ENCODE peak calls at places on chromosomes 12 and 14, in ten cellular contexts. One of them, this sample, is unnamed.

GRCh38 chr12:97758102-97758501 is 295.5 kb downstream of the RMST start:
- DNase-seq in psoas muscle: no peak
- DNase-seq in HFFc6: no peak
- DNase-seq in fibroblast of villous mesenchyme: no peak
- DNase-seq in lower lobe of right lung: no peak
- DNase-seq in HFF-Myc: no peak
- DNase-seq in BE2C: no peak
- DNase-seq in nephron progenitor cell: no peak
- DNase-seq in heart left ventricle: no peak
- DNase-seq in right atrium auricular region: no peak
- DNase-seq in this sample: no peak

GRCh38 chr12:104352106-104352713 is 48.7 kb downstream of the EID3 start:
- DNase-seq in psoas muscle: no peak
- DNase-seq in HFFc6: no peak
- DNase-seq in fibroblast of villous mesenchyme: no peak
- DNase-seq in lower lobe of right lung: no peak
- DNase-seq in HFF-Myc: no peak
- DNase-seq in BE2C: no peak
- DNase-seq in nephron progenitor cell: no peak
- DNase-seq in heart left ventricle: no peak
- DNase-seq in right atrium auricular region: peak; percentile 55
- DNase-seq in this sample: peak; percentile 21

GRCh38 chr12:64452559-64453329 is 824 bp downstream of the TBK1 start:
- DNase-seq in psoas muscle: no peak
- DNase-seq in HFFc6: peak; percentile 83
- DNase-seq in fibroblast of villous mesenchyme: peak; percentile 94
- DNase-seq in lower lobe of right lung: no peak
- DNase-seq in HFF-Myc: peak; percentile 48
- DNase-seq in BE2C: no peak
- DNase-seq in nephron progenitor cell: no peak
- DNase-seq in heart left ventricle: no peak
- DNase-seq in right atrium auricular region: no peak
- DNase-seq in this sample: no peak

GRCh38 chr12:89859513-89860220 is 151.0 kb upstream of the ATP2B1 start:
- DNase-seq in psoas muscle: no peak
- DNase-seq in HFFc6: no peak
- DNase-seq in fibroblast of villous mesenchyme: no peak
- DNase-seq in lower lobe of right lung: no peak
- DNase-seq in HFF-Myc: no peak
- DNase-seq in BE2C: no peak
- DNase-seq in nephron progenitor cell: no peak
- DNase-seq in heart left ventricle: no peak
- DNase-seq in right atrium auricular region: no peak
- DNase-seq in this sample: no peak

GRCh38 chr14:70857499-70857895 is 48.2 kb upstream of the MAP3K9 start:
- DNase-seq in psoas muscle: no peak
- DNase-seq in HFFc6: no peak
- DNase-seq in fibroblast of villous mesenchyme: no peak
- DNase-seq in lower lobe of right lung: no peak
- DNase-seq in HFF-Myc: no peak
- DNase-seq in BE2C: no peak
- DNase-seq in nephron progenitor cell: no peak
- DNase-seq in heart left ventricle: no peak
- DNase-seq in right atrium auricular region: no peak
- DNase-seq in this sample: no peak

GRCh38 chr14:98984719-98985041 is 287.3 kb downstream of the BCL11B start:
- DNase-seq in psoas muscle: no peak
- DNase-seq in HFFc6: no peak
- DNase-seq in fibroblast of villous mesenchyme: no peak
- DNase-seq in lower lobe of right lung: no peak
- DNase-seq in HFF-Myc: no peak
- DNase-seq in BE2C: no peak
- DNase-seq in nephron progenitor cell: no peak
- DNase-seq in heart left ventricle: no peak
- DNase-seq in right atrium auricular region: no peak
- DNase-seq in this sample: peak; percentile 73

GRCh38 chr12:96083020-96083489 is 47.7 kb upstream of the LTA4H start:
- DNase-seq in psoas muscle: no peak
- DNase-seq in HFFc6: no peak
- DNase-seq in fibroblast of villous mesenchyme: no peak
- DNase-seq in lower lobe of right lung: no peak
- DNase-seq in HFF-Myc: no peak
- DNase-seq in BE2C: no peak
- DNase-seq in nephron progenitor cell: no peak
- DNase-seq in heart left ventricle: no peak
- DNase-seq in right atrium auricular region: no peak
- DNase-seq in this sample: no peak

GRCh38 chr12:68189766-68190700 is 30.5 kb upstream of the IFNG start:
- DNase-seq in psoas muscle: no peak
- DNase-seq in HFFc6: peak; percentile 11
- DNase-seq in fibroblast of villous mesenchyme: no peak
- DNase-seq in lower lobe of right lung: no peak
- DNase-seq in HFF-Myc: no peak
- DNase-seq in BE2C: no peak
- DNase-seq in nephron progenitor cell: no peak
- DNase-seq in heart left ventricle: no peak
- DNase-seq in right atrium auricular region: no peak
- DNase-seq in this sample: no peak

GRCh38 chr12:27751386-27752047 is 28.5 kb upstream of the KLHL42 start:
- DNase-seq in psoas muscle: no peak
- DNase-seq in HFFc6: no peak
- DNase-seq in fibroblast of villous mesenchyme: no peak
- DNase-seq in lower lobe of right lung: no peak
- DNase-seq in HFF-Myc: no peak
- DNase-seq in BE2C: peak; percentile 20
- DNase-seq in nephron progenitor cell: no peak
- DNase-seq in heart left ventricle: no peak
- DNase-seq in right atrium auricular region: no peak
- DNase-seq in this sample: no peak

GRCh38 chr14:50542941-50543418 is 10.6 kb upstream of the MAP4K5 start:
- DNase-seq in psoas muscle: no peak
- DNase-seq in HFFc6: peak; percentile 38
- DNase-seq in fibroblast of villous mesenchyme: peak; percentile 61
- DNase-seq in lower lobe of right lung: no peak
- DNase-seq in HFF-Myc: no peak
- DNase-seq in BE2C: peak; percentile 50
- DNase-seq in nephron progenitor cell: peak; percentile 16
- DNase-seq in heart left ventricle: no peak
- DNase-seq in right atrium auricular region: no peak
- DNase-seq in this sample: no peak

GRCh38 chr14:43541356-43541755 is 965.7 kb downstream of the FSCB start:
- DNase-seq in psoas muscle: no peak
- DNase-seq in HFFc6: no peak
- DNase-seq in fibroblast of villous mesenchyme: no peak
- DNase-seq in lower lobe of right lung: no peak
- DNase-seq in HFF-Myc: no peak
- DNase-seq in BE2C: no peak
- DNase-seq in nephron progenitor cell: no peak
- DNase-seq in heart left ventricle: no peak
- DNase-seq in right atrium auricular region: no peak
- DNase-seq in this sample: no peak

GRCh38 chr14:43540948-43541347 is 966.1 kb downstream of the FSCB start:
- DNase-seq in psoas muscle: no peak
- DNase-seq in HFFc6: no peak
- DNase-seq in fibroblast of villous mesenchyme: no peak
- DNase-seq in lower lobe of right lung: no peak
- DNase-seq in HFF-Myc: no peak
- DNase-seq in BE2C: peak; percentile 13
- DNase-seq in nephron progenitor cell: peak; percentile 14
- DNase-seq in heart left ventricle: no peak
- DNase-seq in right atrium auricular region: no peak
- DNase-seq in this sample: no peak

GRCh38 chr14:43535231-43535838 is 971.7 kb downstream of the FSCB start:
- DNase-seq in psoas muscle: no peak
- DNase-seq in HFFc6: no peak
- DNase-seq in fibroblast of villous mesenchyme: no peak
- DNase-seq in lower lobe of right lung: no peak
- DNase-seq in HFF-Myc: no peak
- DNase-seq in BE2C: no peak
- DNase-seq in nephron progenitor cell: no peak
- DNase-seq in heart left ventricle: no peak
- DNase-seq in right atrium auricular region: no peak
- DNase-seq in this sample: no peak

DNA sequence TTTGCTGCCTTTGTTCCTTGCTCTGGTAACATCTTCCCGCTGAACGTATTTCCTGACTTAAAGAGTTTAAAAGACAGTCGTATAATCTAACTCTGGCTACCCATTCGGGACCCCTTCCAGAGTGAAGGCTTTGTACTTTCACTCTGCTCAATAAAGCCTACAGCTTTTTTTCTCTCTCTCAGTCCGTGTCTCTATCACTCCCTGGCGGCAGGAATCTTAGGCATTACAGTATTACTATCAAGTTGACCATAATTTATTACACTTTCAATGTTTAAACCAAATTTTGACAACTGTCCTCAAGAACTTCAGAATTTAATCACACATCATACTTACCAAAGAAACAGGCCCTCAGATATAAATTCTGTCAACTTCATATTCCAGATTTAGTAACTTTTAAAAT is 967.9 kb downstream of the FSCB start:
- DNase-seq in psoas muscle: no peak
- DNase-seq in HFFc6: no peak
- DNase-seq in fibroblast of villous mesenchyme: peak; percentile 2
- DNase-seq in lower lobe of right lung: no peak
- DNase-seq in HFF-Myc: no peak
- DNase-seq in BE2C: no peak
- DNase-seq in nephron progenitor cell: no peak
- DNase-seq in heart left ventricle: no peak
- DNase-seq in right atrium auricular region: no peak
- DNase-seq in this sample: no peak
- TF ChIP-seq CTCF in psoas muscle: peak; percentile 24
- TF ChIP-seq CTCF in HFFc6: peak; percentile 45
- TF ChIP-seq CTCF in fibroblast of villous mesenchyme: peak; percentile 18
- TF ChIP-seq CTCF in lower lobe of right lung: peak; percentile 42
- TF ChIP-seq CTCF in HFF-Myc: no peak
- TF ChIP-seq CTCF in BE2C: no peak
- TF ChIP-seq CTCF in nephron progenitor cell: peak; percentile 45
- TF ChIP-seq CTCF in heart left ventricle: peak; percentile 36
- TF ChIP-seq CTCF in right atrium auricular region: peak; percentile 47
- TF ChIP-seq CTCF in this sample: peak; percentile 29

GRCh38 chr14:105531088-105531957 is 4.9 kb downstream of the TMEM121 start:
- DNase-seq in psoas muscle: peak; percentile 30
- DNase-seq in HFFc6: no peak
- DNase-seq in fibroblast of villous mesenchyme: no peak
- DNase-seq in lower lobe of right lung: no peak
- DNase-seq in HFF-Myc: no peak
- DNase-seq in BE2C: no peak
- DNase-seq in nephron progenitor cell: no peak
- DNase-seq in heart left ventricle: no peak
- DNase-seq in right atrium auricular region: no peak
- DNase-seq in this sample: no peak

GRCh38 chr14:105532111-105532623 is 5.8 kb downstream of the TMEM121 start:
- DNase-seq in psoas muscle: peak; percentile 47
- DNase-seq in HFFc6: no peak
- DNase-seq in fibroblast of villous mesenchyme: no peak
- DNase-seq in lower lobe of right lung: no peak
- DNase-seq in HFF-Myc: no peak
- DNase-seq in BE2C: no peak
- DNase-seq in nephron progenitor cell: no peak
- DNase-seq in heart left ventricle: no peak
- DNase-seq in right atrium auricular region: no peak
- DNase-seq in this sample: no peak

GRCh38 chr14:105533391-105533790 is 7.0 kb downstream of the TMEM121 start:
- DNase-seq in psoas muscle: peak; percentile 44
- DNase-seq in HFFc6: no peak
- DNase-seq in fibroblast of villous mesenchyme: no peak
- DNase-seq in lower lobe of right lung: no peak
- DNase-seq in HFF-Myc: no peak
- DNase-seq in BE2C: no peak
- DNase-seq in nephron progenitor cell: no peak
- DNase-seq in heart left ventricle: no peak
- DNase-seq in right atrium auricular region: no peak
- DNase-seq in this sample: no peak

GRCh38 chr14:105533811-105534498 is 7.6 kb downstream of the TMEM121 start:
- DNase-seq in psoas muscle: peak; percentile 27
- DNase-seq in HFFc6: no peak
- DNase-seq in fibroblast of villous mesenchyme: no peak
- DNase-seq in lower lobe of right lung: no peak
- DNase-seq in HFF-Myc: no peak
- DNase-seq in BE2C: no peak
- DNase-seq in nephron progenitor cell: no peak
- DNase-seq in heart left ventricle: no peak
- DNase-seq in right atrium auricular region: no peak
- DNase-seq in this sample: no peak

GRCh38 chr14:105532735-105533141 is 6.4 kb downstream of the TMEM121 start:
- DNase-seq in psoas muscle: peak; percentile 47
- DNase-seq in HFFc6: no peak
- DNase-seq in fibroblast of villous mesenchyme: no peak
- DNase-seq in lower lobe of right lung: no peak
- DNase-seq in HFF-Myc: no peak
- DNase-seq in BE2C: peak; percentile 61
- DNase-seq in nephron progenitor cell: peak; percentile 46
- DNase-seq in heart left ventricle: no peak
- DNase-seq in right atrium auricular region: no peak
- DNase-seq in this sample: no peak
- TF ChIP-seq CTCF in psoas muscle: no peak
- TF ChIP-seq CTCF in HFFc6: peak; percentile 63
- TF ChIP-seq CTCF in fibroblast of villous mesenchyme: peak; percentile 50
- TF ChIP-seq CTCF in lower lobe of right lung: peak; percentile 10
- TF ChIP-seq CTCF in HFF-Myc: peak; percentile 42
- TF ChIP-seq CTCF in BE2C: peak; percentile 58
- TF ChIP-seq CTCF in nephron progenitor cell: peak; percentile 11
- TF ChIP-seq CTCF in heart left ventricle: no peak
- TF ChIP-seq CTCF in right atrium auricular region: peak; percentile 45
- TF ChIP-seq CTCF in this sample: peak; percentile 46

DNA sequence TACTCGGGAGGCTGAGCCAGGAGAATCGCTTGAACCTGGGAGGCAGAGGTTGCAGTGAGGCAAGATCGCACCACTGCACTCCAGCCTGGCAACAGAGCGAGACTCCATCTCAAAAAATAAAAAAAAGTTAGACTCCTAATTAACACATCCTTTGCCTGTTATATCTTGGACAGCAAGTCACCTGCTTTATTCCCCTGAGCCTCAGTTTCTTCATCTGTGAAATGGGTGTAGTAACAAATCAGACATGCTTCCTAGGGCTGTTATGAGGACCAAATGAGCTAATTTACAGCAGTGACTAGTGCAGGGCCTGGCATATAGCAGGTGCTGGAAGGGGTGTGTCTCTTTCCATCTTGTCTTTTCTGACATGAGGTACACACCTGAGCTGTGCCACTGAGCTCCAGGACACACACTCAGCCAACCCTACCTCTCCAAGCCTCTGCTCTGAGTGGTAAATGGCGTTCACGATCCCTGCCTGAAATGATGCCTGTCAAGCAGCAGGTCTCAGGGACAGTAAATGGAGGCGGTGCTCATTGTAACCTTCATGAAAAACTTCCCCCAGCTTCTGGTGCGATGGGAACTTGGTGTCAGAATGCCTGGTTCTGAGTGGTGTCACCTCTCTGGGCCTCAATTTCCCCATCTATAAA is 31.7 kb downstream of the FOXN4 start:
- DNase-seq in psoas muscle: no peak
- DNase-seq in HFFc6: no peak
- DNase-seq in fibroblast of villous mesenchyme: no peak
- DNase-seq in lower lobe of right lung: no peak
- DNase-seq in HFF-Myc: no peak
- DNase-seq in BE2C: no peak
- DNase-seq in nephron progenitor cell: no peak
- DNase-seq in heart left ventricle: no peak
- DNase-seq in right atrium auricular region: no peak
- DNase-seq in this sample: no peak
- TF ChIP-seq CTCF in psoas muscle: no peak
- TF ChIP-seq CTCF in HFFc6: no peak
- TF ChIP-seq CTCF in fibroblast of villous mesenchyme: no peak
- TF ChIP-seq CTCF in lower lobe of right lung: no peak
- TF ChIP-seq CTCF in HFF-Myc: no peak
- TF ChIP-seq CTCF in BE2C: no peak
- TF ChIP-seq CTCF in nephron progenitor cell: no peak
- TF ChIP-seq CTCF in heart left ventricle: no peak
- TF ChIP-seq CTCF in right atrium auricular region: no peak
- TF ChIP-seq CTCF in this sample: no peak

GRCh38 chr14:93691042-93691780 is 97.1 kb downstream of the PRIMA1 start:
- DNase-seq in psoas muscle: no peak
- DNase-seq in HFFc6: no peak
- DNase-seq in fibroblast of villous mesenchyme: no peak
- DNase-seq in lower lobe of right lung: no peak
- DNase-seq in HFF-Myc: no peak
- DNase-seq in BE2C: no peak
- DNase-seq in nephron progenitor cell: no peak
- DNase-seq in heart left ventricle: no peak
- DNase-seq in right atrium auricular region: no peak
- DNase-seq in this sample: no peak
- TF ChIP-seq CTCF in psoas muscle: no peak
- TF ChIP-seq CTCF in HFFc6: no peak
- TF ChIP-seq CTCF in fibroblast of villous mesenchyme: no peak
- TF ChIP-seq CTCF in lower lobe of right lung: no peak
- TF ChIP-seq CTCF in HFF-Myc: no peak
- TF ChIP-seq CTCF in BE2C: peak; percentile 30
- TF ChIP-seq CTCF in nephron progenitor cell: no peak
- TF ChIP-seq CTCF in heart left ventricle: no peak
- TF ChIP-seq CTCF in right atrium auricular region: no peak
- TF ChIP-seq CTCF in this sample: no peak

This sample was measured in osteocyte.